ENCODE peak calls at places on chromosomes 6 and 20, in four cellular contexts. B is NCI-H2081; C is hypothalamus; Z is stimulated activated naive CD8-positive, alpha-beta T cell treated with anti-CD3 and anti-CD28 coated beads, Interleukin-15, Interleukin-2, amounts not matched to agents 100 U/mL and 50 U/mL, for 24 hours. X is an unnamed sample.

GRCh38 chr6:24646771-24647170 is 780 bp upstream of the KIAA0319 start:
- DNase-seq in C (no peak), B (no peak), Z (no peak), X (no peak)

GRCh38 chr6:106110167-106110826 is 24.2 kb downstream of the PRDM1 start:
- DNase-seq in B (no peak), C (no peak), Z (no peak), X (no peak)

GRCh38 chr20:46771195-46771588 is 61.7 kb downstream of the SLC2A10 start:
- DNase-seq in Z (no peak), C (no peak), B (no peak), X (no peak)

GRCh38 chr20:5073154-5074049 is 46.4 kb downstream of the PCNA start:
- DNase-seq in C (peak; percentile 26), B (peak; percentile 19), Z (no peak), X (no peak)

GRCh38 chr6:152727507-152727906 is 23.1 kb upstream of the VIP start:
- DNase-seq in Z (no peak), B (no peak), C (no peak), X (no peak)

GRCh38 chr6:108395297-108395696 is 100.4 kb downstream of the AFG1L start:
- DNase-seq in B (no peak), Z (no peak), C (no peak), X (no peak)

GRCh38 chr6:75201901-75202672 is 3.8 kb downstream of the COL12A1 start:
- DNase-seq in C (no peak), Z (peak; percentile 5), B (peak; percentile 66), X (peak; percentile 32)

GRCh38 chr20:18957328-18957727 is 143.7 kb downstream of the SCP2D1 start:
- DNase-seq in Z (no peak), C (no peak), B (no peak), X (no peak)

GRCh38 chr6:158414900-158415299 is 102.6 kb downstream of the TULP4 start:
- DNase-seq in Z (no peak), C (no peak), B (no peak), X (no peak)

X was measured in endothelial cell.